ENCODE peak calls at places on chromosomes 7 and 10, in eight cellular contexts. V, S, Q, W, E, O, X and Y are unnamed samples. For H3K4me1 and H3K9me3, the result is how much of the 10 kb centered on the place peaks cover.

GRCh38 chr7:89332026-89332425 is 536.5 kb upstream of the TEX47 start:
- DNase-seq in V (no peak), S (no peak), Q (no peak), W (no peak), E (no peak), O (no peak), X (no peak), Y (no peak)

GRCh38 chr7:129783097-129783919 is 169.5 kb downstream of the UBE2H start:
- DNase-seq in V (no peak), S (no peak), Q (no peak), W (no peak), E (no peak), O (no peak), X (no peak), Y (no peak)

GRCh38 chr10:61612009-61612408 is 50.7 kb upstream of the CABCOCO1 start:
- DNase-seq in V (no peak), S (no peak), Q (no peak), W (no peak), E (no peak), O (no peak), X (peak), Y (no peak)

GRCh38 chr7:44189286-44189992 is at the start of gene GCK:
- DNase-seq in V (no peak), S (no peak), Q (no peak), W (no peak), E (no peak), O (no peak), X (no peak), Y (no peak)

GRCh38 chr10:50991496-50992355 is 82.6 kb upstream of the PRKG1 start:
- DNase-seq in V (peak), S (peak), Q (no peak), W (peak), E (peak), O (no peak), X (peak), Y (peak)

GRCh38 chr7:151992375-151992774 is 33.1 kb upstream of the GALNT11 start:
- DNase-seq in V (peak), S (peak), Q (peak), W (peak), E (peak), O (peak), X (peak), Y (peak)

GRCh38 chr7:29612596-29612995 is 49.0 kb downstream of the PRR15 start:
- DNase-seq in V (no peak), S (no peak), Q (no peak), W (no peak), E (peak), O (no peak), X (no peak), Y (no peak)

GRCh38 chr10:119209050-119209735 is 1.8 kb downstream of the GRK5 start:
- DNase-seq in V (peak), S (peak), Q (peak), W (peak), E (peak), O (peak), X (peak), Y (no peak)

GRCh38 chr10:72625276-72625607 is 637 bp downstream of the MICU1 start:
- DNase-seq in V (no peak), S (no peak), Q (no peak), W (no peak), E (no peak), O (no peak), X (no peak), Y (no peak)

GRCh38 chr7:114703677-114704076 is 218.2 kb upstream of the MDFIC start:
- DNase-seq in V (no peak), S (no peak), Q (no peak), W (no peak), E (peak), O (no peak), X (no peak), Y (no peak)

GRCh38 chr7:90387470-90388240 is 15.6 kb upstream of the CLDN12 start:
- DNase-seq in V (no peak), S (no peak), Q (no peak), W (no peak), E (peak), O (no peak), X (no peak), Y (no peak)

GRCh38 chr7:115476666-115477065 is 553.9 kb downstream of the TFEC start:
- DNase-seq in V (no peak), S (no peak), Q (no peak), W (no peak), E (no peak), O (peak), X (no peak), Y (peak)

GRCh38 chr7:120131096-120131839 is 141.7 kb upstream of the KCND2 start:
- DNase-seq in V (no peak), S (no peak), Q (no peak), W (no peak), E (no peak), O (no peak), X (no peak), Y (no peak)
- H3K4me3 ChIP-seq in V (no peak), S (no peak), Q (no peak), W (no peak), E (no peak), O (no peak), X (no peak), Y (no peak)

GRCh38 chr7:30797294-30798040 is 26.2 kb downstream of the MINDY4 start:
- DNase-seq in V (no peak), S (no peak), Q (peak), W (no peak), E (peak), O (no peak), X (no peak), Y (no peak)
- H3K4me1 ChIP-seq in V (half or more), S (under half), Q (under half), W (half or more), E (under half), O (under half), X (under half), Y (under half)

GRCh38 chr7:158266817-158267736 is 320.5 kb downstream of the PTPRN2 start:
- DNase-seq in V (no peak), S (no peak), Q (peak), W (peak), E (no peak), O (no peak), X (peak), Y (peak)
- H3K9me3 ChIP-seq in V (under half), S (under half), Q (under half), W (under half), E (under half), O (under half), X (under half), Y (under half)

GRCh38 chr7:108384721-108385483 is 71.3 kb downstream of the NRCAM start:
- DNase-seq in V (no peak), S (no peak), Q (no peak), W (no peak), E (no peak), O (no peak), X (no peak), Y (no peak)
- H3K4me3 ChIP-seq in V (no peak), S (no peak), Q (no peak), W (no peak), E (no peak), O (no peak), X (no peak), Y (no peak)

DNA sequence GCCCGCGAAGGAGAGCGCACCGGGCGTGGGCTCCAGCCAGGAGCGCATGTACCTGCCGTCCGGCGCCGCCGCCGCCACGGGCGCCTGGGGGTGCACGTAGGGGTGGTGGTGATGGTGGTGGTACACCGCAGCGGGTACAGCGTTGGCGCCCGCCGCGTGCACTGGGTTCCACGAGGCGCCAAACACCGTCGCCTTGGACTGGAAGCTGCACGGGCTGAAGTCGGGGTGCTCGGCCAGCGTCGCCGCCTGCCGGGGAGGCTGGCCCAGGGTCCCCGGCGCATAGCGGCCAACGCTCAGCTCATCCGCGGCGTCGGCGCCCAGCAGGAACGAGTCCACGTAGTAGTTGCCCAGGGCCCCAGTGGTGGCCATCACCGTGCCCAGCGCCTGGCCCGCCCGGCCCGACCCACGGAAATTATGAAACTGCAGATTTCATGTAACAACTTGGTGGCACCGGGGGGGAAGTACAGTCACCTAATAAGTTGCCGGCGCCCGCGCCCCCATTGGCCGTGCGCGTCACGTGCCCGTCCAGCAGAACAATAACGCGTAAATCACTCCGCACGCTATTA is at the start of gene HOXA9:
- DNase-seq in V (peak), S (no peak), Q (peak), W (peak), E (no peak), O (no peak), X (peak), Y (peak)
- H3K4me1 ChIP-seq in V (half or more), S (under half), Q (under half), W (half or more), E (under half), O (under half), X (under half), Y (under half)